ENCODE peak calls at places on chromosome 14, in five cellular contexts. R is CD8-positive, alpha-beta memory T cell; A is esophagus squamous epithelium; Z is A549; H is upper lobe of left lung. K is an unnamed sample.
A peak's percentile ranks its signal among the peaks of the same experiment; 100 is the strongest.

GRCh38 chr14:77133718-77134338 is 7.8 kb downstream of the ZDHHC22 start:
- DNase-seq in R (peak; percentile 72), A (no peak), Z (peak; percentile 49), H (peak; percentile 83), K (peak; percentile 60)

GRCh38 chr14:83071888-83072501 is 1538.3 kb upstream of the SEL1L start:
- DNase-seq in R (no peak), A (no peak), Z (peak; percentile 12), H (no peak), K (no peak)

GRCh38 chr14:21711360-21711961 is 37.8 kb upstream of the OR4E1 start:
- DNase-seq in R (no peak), A (no peak), Z (peak; percentile 62), H (no peak), K (peak; percentile 59)

GRCh38 chr14:100588671-100589070 is 1.5 kb upstream of the BEGAIN start:
- DNase-seq in R (no peak), A (no peak), Z (no peak), H (peak; percentile 25), K (no peak)

GRCh38 chr14:90726656-90727055 is 89.6 kb downstream of the TTC7B start:
- DNase-seq in R (no peak), A (no peak), Z (peak; percentile 44), H (no peak), K (peak; percentile 60)

GRCh38 chr14:105311838-105312237 is 2.7 kb upstream of the PACS2 start:
- DNase-seq in R (no peak), A (no peak), Z (no peak), H (no peak), K (no peak)

GRCh38 chr14:22939684-22940083 is 10.5 kb upstream of the PRMT5 start:
- DNase-seq in R (no peak), A (no peak), Z (no peak), H (no peak), K (peak; percentile 27)

GRCh38 chr14:97414718-97415098 is 617.5 kb downstream of the VRK1 start:
- DNase-seq in R (no peak), A (no peak), Z (no peak), H (no peak), K (no peak)

GRCh38 chr14:105187116-105187515 is 6.0 kb upstream of the NUDT14 start:
- DNase-seq in R (no peak), A (no peak), Z (no peak), H (no peak), K (no peak)

GRCh38 chr14:39469094-39469710 is 37.0 kb upstream of the FBXO33 start:
- DNase-seq in R (peak; percentile 58), A (no peak), Z (peak; percentile 35), H (no peak), K (no peak)

GRCh38 chr14:94505641-94506040 is 3.6 kb downstream of the SERPINA12 start:
- DNase-seq in R (no peak), A (no peak), Z (no peak), H (peak; percentile 67), K (no peak)

GRCh38 chr14:52563120-52563519 is 10.5 kb downstream of the GPR137C start:
- DNase-seq in R (no peak), A (no peak), Z (no peak), H (no peak), K (peak; percentile 51)

DNA sequence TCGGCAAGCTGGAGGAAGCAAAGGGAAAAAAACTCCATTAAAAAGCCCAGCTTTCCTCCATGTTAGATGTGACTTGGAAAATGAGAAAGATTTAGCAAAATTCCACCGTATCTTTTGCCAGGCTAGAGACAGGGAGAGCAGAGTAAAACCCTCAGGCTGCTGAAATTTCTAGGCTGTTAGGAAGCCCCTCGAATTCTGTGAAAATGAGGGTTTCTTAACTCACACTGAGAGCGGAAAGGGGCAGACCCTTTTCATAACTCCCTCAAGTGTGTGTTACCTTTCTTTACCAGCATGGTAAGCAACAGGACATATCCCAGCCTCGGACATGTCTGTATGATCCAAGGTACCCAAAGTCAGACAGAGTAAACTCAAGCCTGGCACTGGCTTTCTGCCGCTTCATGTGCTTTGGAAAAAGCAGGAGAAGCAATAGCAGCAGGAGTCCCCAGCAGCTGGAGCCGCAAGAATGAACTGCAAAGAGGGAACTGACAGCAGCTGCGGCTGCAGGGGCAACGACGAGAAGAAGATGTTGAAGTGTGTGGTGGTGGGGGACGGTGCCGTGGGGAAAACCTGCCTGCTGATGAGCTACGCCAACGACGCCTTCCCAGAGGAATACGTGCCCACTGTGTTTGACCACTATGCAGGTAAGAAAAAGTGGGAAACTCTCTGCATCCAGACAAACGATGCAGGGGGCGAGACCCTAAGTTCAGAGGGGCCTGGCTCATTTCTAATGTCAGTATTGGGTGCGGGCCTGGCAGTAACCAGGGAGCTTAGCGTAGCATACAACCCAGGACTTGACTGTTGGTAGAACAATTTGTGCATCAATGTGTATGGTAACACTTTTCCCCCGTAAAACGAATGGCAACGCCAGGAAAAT is at the start of gene RHOJ:
- DNase-seq in R (no peak), A (no peak), Z (no peak), H (peak; percentile 3), K (peak; percentile 19)
- H3K4me3 ChIP-seq in R (no peak within 1 kb of the TSS), A (peak within 1 kb of the TSS; percentile 21), Z (peak within 1 kb of the TSS; percentile 14), H (peak within 1 kb of the TSS; percentile 41), K (peak within 1 kb of the TSS; percentile 70)

GRCh38 chr14:93044116-93044515 is 71.6 kb downstream of the ITPK1 start:
- DNase-seq in R (no peak), A (no peak), Z (peak; percentile 36), H (no peak), K (no peak)

GRCh38 chr14:93046696-93047050 is 69.1 kb downstream of the ITPK1 start:
- DNase-seq in R (no peak), A (no peak), Z (no peak), H (no peak), K (no peak)

GRCh38 chr14:93044601-93045000 is 71.1 kb downstream of the ITPK1 start:
- DNase-seq in R (no peak), A (no peak), Z (no peak), H (no peak), K (no peak)

GRCh38 chr14:93045965-93046695 is 69.6 kb downstream of the ITPK1 start:
- DNase-seq in R (no peak), A (no peak), Z (no peak), H (no peak), K (peak; percentile 68)

DNA sequence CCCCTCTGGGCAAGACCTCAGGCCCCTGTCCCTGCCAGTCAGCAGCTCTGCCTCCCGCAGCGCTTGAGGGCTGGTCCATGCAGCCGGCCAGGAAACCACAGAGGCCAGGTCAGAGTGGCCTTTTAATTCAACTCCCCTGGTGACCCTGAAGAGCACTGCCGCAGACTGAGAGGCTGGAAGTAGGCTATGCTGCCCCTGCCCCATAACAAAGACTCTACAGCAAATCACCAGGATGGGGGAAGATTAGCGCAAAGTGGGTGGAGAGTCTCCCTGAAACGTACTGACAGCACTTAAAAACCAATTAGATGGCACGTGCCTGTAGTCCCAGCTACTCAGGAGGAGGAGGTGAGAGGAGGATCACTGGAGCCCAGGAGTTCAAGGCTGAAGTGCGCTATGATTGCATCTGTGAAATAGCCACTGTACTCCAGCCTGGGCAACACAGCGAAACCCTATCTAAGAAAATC is 70.5 kb downstream of the ITPK1 start:
- DNase-seq in R (no peak), A (no peak), Z (no peak), H (no peak), K (no peak)
- H3K27ac ChIP-seq in R (no peak overlapping the region), A (peak overlapping the region; percentile 85), Z (peak overlapping the region; percentile 95), H (peak overlapping the region; percentile 77), K (no peak overlapping the region)

GRCh38 chr14:58082491-58083098 is 69.4 kb downstream of the ARMH4 start:
- DNase-seq in R (no peak), A (no peak), Z (peak; percentile 74), H (no peak), K (peak; percentile 86)
- H3K4me3 ChIP-seq in R (no peak overlapping the region), A (no peak overlapping the region), Z (no peak overlapping the region), H (no peak overlapping the region), K (no peak overlapping the region)

GRCh38 chr14:31945701-31946100 is 131.4 kb upstream of the ARHGAP5 start:
- DNase-seq in R (no peak), A (no peak), Z (no peak), H (no peak), K (no peak)

GRCh38 chr14:31945074-31945613 is 132.0 kb upstream of the ARHGAP5 start:
- DNase-seq in R (no peak), A (no peak), Z (peak; percentile 68), H (no peak), K (no peak)

GRCh38 chr14:31944256-31945073 is 132.6 kb upstream of the ARHGAP5 start:
- DNase-seq in R (no peak), A (no peak), Z (peak; percentile 90), H (no peak), K (no peak)

GRCh38 chr14:31947680-31948580 is 129.2 kb upstream of the ARHGAP5 start:
- DNase-seq in R (no peak), A (no peak), Z (no peak), H (no peak), K (no peak)

GRCh38 chr14:31947076-31947475 is 130.0 kb upstream of the ARHGAP5 start:
- DNase-seq in R (no peak), A (no peak), Z (no peak), H (no peak), K (no peak)
- H3K27ac ChIP-seq in R (no peak overlapping the region), A (no peak overlapping the region), Z (peak overlapping the region; percentile 89), H (no peak overlapping the region), K (no peak overlapping the region)

K was measured in brain microvascular endothelial cell.